ENCODE peak calls at places on chromosomes 1 and 21, in six cellular contexts. Y is cardiac muscle cell, N is uterus, L is hepatocyte, A is thoracic aorta, D is mesendoderm. P is an unnamed sample.
A peak's percentile ranks its signal among the peaks of the same experiment; 100 is the strongest.

GRCh38 chr21:43921979-43922945 is 57.2 kb downstream of the AGPAT3 start:
- DNase-seq in L (no peak), D (peak; percentile 69), N (no peak), A (no peak), Y (no peak), P (no peak)

GRCh38 chr1:226984521-226985238 is 44.6 kb downstream of the COQ8A start:
- DNase-seq in Y (no peak), A (no peak), N (no peak), D (no peak), L (no peak), P (peak; percentile 29)

GRCh38 chr1:3454811-3455618 is 550 bp downstream of the ARHGEF16 start:
- DNase-seq in D (peak; percentile 88), L (peak; percentile 84), A (no peak), N (no peak), Y (peak; percentile 77), P (no peak)

GRCh38 chr1:38585460-38585859 is 274.1 kb downstream of the RRAGC start:
- DNase-seq in N (no peak), D (no peak), A (no peak), Y (no peak), L (no peak), P (no peak)

GRCh38 chr1:228198977-228199590 is 8.8 kb upstream of the OBSCN start:
- DNase-seq in D (peak; percentile 25), A (no peak), Y (no peak), N (no peak), L (no peak), P (no peak)

GRCh38 chr1:243281672-243282071 is 25.8 kb downstream of the SDCCAG8 start:
- DNase-seq in A (no peak), N (no peak), Y (no peak), L (no peak), D (no peak), P (no peak)

GRCh38 chr1:198638894-198639319 is at the start of gene PTPRC:
- DNase-seq in L (no peak), Y (no peak), D (no peak), N (no peak), A (no peak), P (no peak)

GRCh38 chr1:204089044-204089751 is 16.3 kb downstream of the SOX13 start:
- DNase-seq in L (no peak), N (peak; percentile 86), Y (no peak), D (no peak), A (no peak), P (no peak)

GRCh38 chr21:44761011-44761729 is 40.5 kb downstream of the UBE2G2 start:
- DNase-seq in L (peak; percentile 59), N (no peak), D (peak; percentile 63), Y (peak; percentile 30), A (no peak), P (no peak)

GRCh38 chr1:111436726-111437125 is 9.2 kb upstream of the OVGP1 start:
- DNase-seq in Y (no peak), A (no peak), D (no peak), L (no peak), N (no peak), P (no peak)

GRCh38 chr1:10601342-10602060 is 126.8 kb downstream of the PEX14 start:
- DNase-seq in D (no peak), L (no peak), Y (no peak), N (no peak), A (no peak), P (no peak)

GRCh38 chr1:84603223-84603622 is 29.0 kb upstream of the CTBS start:
- DNase-seq in Y (no peak), L (no peak), A (no peak), D (peak; percentile 83), N (no peak), P (no peak)

GRCh38 chr1:201403359-201403758 is 4.2 kb upstream of the LAD1 start:
- DNase-seq in Y (no peak), D (no peak), L (no peak), N (no peak), A (no peak), P (no peak)

GRCh38 chr1:16981269-16981849 is 939 bp upstream of the MFAP2 start:
- DNase-seq in N (no peak), D (no peak), A (no peak), L (no peak), Y (no peak), P (no peak)

GRCh38 chr1:65198095-65198494 is 50.1 kb downstream of the AK4 start:
- DNase-seq in D (no peak), L (no peak), A (no peak), N (no peak), Y (no peak), P (no peak)

GRCh38 chr1:156602557-156602993 is 1.3 kb upstream of the GPATCH4 start:
- DNase-seq in Y (no peak), N (no peak), D (peak; percentile 62), L (no peak), A (no peak), P (no peak)

GRCh38 chr1:228992044-228992443 is 256.8 kb downstream of the RHOU start:
- DNase-seq in N (no peak), A (no peak), L (no peak), Y (no peak), D (no peak), P (no peak)

GRCh38 chr1:64499966-64500365 is 30.0 kb downstream of the CACHD1 start:
- DNase-seq in A (no peak), L (no peak), Y (no peak), D (peak; percentile 92), N (no peak), P (no peak)

GRCh38 chr1:156969496-156969895 is 49.1 kb downstream of the LRRC71 start:
- DNase-seq in A (no peak), L (no peak), Y (no peak), D (no peak), N (no peak), P (no peak)

GRCh38 chr1:117010310-117010969 is 8.9 kb downstream of the CD101 start:
- DNase-seq in Y (no peak), L (no peak), N (no peak), D (no peak), A (no peak), P (no peak)

GRCh38 chr1:60952566-60953215 is 129.7 kb upstream of the NFIA start:
- DNase-seq in Y (no peak), A (no peak), L (no peak), N (no peak), D (no peak), P (no peak)

GRCh38 chr1:60959701-60960100 is 122.7 kb upstream of the NFIA start:
- DNase-seq in N (no peak), A (no peak), L (no peak), D (no peak), Y (no peak), P (no peak)

GRCh38 chr1:60956520-60956919 is 125.8 kb upstream of the NFIA start:
- DNase-seq in A (no peak), Y (no peak), D (no peak), N (no peak), L (no peak), P (no peak)

GRCh38 chr1:60960846-60961542 is 121.4 kb upstream of the NFIA start:
- DNase-seq in Y (peak; percentile 56), L (no peak), D (no peak), N (no peak), A (no peak), P (no peak)

GRCh38 chr1:60958001-60958400 is 124.4 kb upstream of the NFIA start:
- DNase-seq in D (no peak), L (no peak), Y (no peak), A (no peak), N (no peak), P (no peak)
- H3K27ac ChIP-seq in D (no peak overlapping the region), L (no peak overlapping the region), Y (no peak overlapping the region), A (no peak overlapping the region), N (no peak overlapping the region), P (no peak overlapping the region)

GRCh38 chr1:112599513-112599912 is 19.4 kb downstream of the ST7L start:
- DNase-seq in N (no peak), L (no peak), A (no peak), D (no peak), Y (no peak), P (no peak)

GRCh38 chr1:112605633-112606327 is 13.2 kb downstream of the ST7L start:
- DNase-seq in L (no peak), N (no peak), D (no peak), A (no peak), Y (no peak), P (no peak)

GRCh38 chr1:112603012-112603411 is 15.9 kb downstream of the ST7L start:
- DNase-seq in D (no peak), Y (no peak), A (no peak), N (no peak), L (no peak), P (no peak)

DNA sequence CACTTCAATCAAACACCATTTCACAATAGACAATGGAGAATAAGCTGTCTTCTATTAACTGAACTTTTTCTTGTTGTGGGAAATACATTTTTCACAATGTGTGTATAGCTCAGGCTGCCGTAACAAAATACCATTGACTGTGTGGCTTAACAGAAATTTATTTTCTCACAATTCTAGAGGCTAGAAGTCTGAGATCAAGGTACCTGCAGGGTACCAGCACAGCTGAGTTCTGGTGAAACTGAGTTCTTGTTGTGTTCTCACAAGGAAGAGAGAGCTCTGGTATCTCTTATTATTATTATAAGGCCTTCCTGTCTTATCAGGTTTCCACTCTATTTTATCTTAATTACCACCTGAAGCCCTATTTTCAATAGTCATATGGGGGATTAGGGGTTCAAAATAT is 15.4 kb downstream of the ST7L start:
- DNase-seq in D (no peak), Y (no peak), N (no peak), L (no peak), A (no peak), P (no peak)
- H3K36me3 ChIP-seq in D (peaks cover 2% of the 10 kb centered on the region), Y (peaks cover 22% of the 10 kb centered on the region), N (no peaks in the 10 kb centered on the region), L (peaks cover 4% of the 10 kb centered on the region), A (peaks cover 13% of the 10 kb centered on the region), P (peaks cover 20% of the 10 kb centered on the region)

GRCh38 chr1:119626841-119627240 is 21.2 kb downstream of the ZNF697 start:
- DNase-seq in D (no peak), N (peak; percentile 53), L (no peak), Y (no peak), A (no peak), P (no peak)
- H3K27ac ChIP-seq in D (no peak overlapping the region), N (peak overlapping the region; percentile 14), L (no peak overlapping the region), Y (no peak overlapping the region), A (peak overlapping the region; percentile 70), P (peak overlapping the region; percentile 20)

DNA sequence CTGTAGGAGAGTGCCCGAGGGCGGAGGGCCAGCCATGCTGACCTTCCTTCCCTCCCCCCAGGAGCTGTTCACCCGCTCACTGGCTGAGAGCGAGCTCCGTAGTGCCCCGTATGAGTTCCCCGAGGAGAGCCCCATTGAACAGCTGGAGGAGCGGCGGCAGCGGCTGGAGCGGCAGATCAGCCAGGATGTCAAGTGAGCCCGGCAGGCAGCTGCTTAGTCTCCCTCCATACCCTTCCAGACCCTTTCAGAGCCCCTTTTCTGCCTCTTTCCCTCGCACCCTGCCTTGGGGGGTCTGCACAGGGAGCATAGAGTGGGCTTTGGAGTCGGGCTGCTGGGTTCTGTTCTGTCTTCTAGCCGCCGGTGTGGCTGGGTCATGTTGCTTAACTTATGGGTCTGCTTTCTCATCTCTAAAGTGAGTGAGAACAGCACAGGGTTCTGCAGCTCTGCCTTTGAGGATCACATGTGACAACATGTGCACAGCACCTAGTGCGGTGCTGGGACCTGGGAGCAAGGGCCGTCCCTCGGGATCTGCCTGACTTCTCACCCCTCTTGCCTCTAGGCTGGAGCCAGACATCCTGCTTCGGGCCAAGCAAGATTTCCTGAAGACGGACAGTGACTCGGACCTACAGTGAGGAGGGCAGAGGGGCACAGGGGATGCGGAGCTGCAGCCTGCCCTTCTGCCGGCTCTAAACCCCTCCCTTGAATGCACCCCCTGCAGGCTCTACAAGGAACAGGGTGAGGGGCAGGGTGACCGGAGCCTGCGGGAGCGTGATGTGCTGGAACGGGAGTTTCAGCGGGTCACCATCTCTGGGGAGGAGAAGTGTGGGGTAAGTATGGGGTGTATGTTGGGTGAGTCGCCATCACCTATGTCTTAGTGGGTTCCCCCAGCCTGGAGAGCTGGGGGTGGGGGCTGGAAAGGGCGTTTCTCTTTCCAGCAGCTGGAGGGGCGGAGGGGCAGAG is 6.2 kb downstream of the AMPD2 start:
- DNase-seq in N (no peak), L (no peak), A (no peak), D (no peak), Y (no peak), P (peak; percentile 24)
- H3K36me3 ChIP-seq in N (no peaks in the 10 kb centered on the region), L (no peaks in the 10 kb centered on the region), A (peaks cover 45% of the 10 kb centered on the region), D (peaks cover 4% of the 10 kb centered on the region), Y (peaks cover 7% of the 10 kb centered on the region), P (peaks cover 45% of the 10 kb centered on the region)